ENCODE peak calls at places on chromosomes 5 and 9, in nine cellular contexts. B, O, W, R, F, E, X, A and N are unnamed samples.

GRCh38 chr5:103371046-103371603 is 112.6 kb downstream of the MACIR start:
- DNase-seq in B (no peak), O (no peak), W (no peak), R (no peak), F (no peak), E (no peak), X (no peak), A (no peak), N (no peak)

GRCh38 chr9:138006576-138007233 is 129.1 kb downstream of the CACNA1B start:
- DNase-seq in B (no peak), O (peak; percentile 24), W (no peak), R (no peak), F (no peak), E (peak; percentile 12), X (no peak), A (no peak), N (no peak)

GRCh38 chr5:165560641-165561040 is 2055.2 kb downstream of the MAT2B start:
- DNase-seq in B (no peak), O (no peak), W (no peak), R (no peak), F (no peak), E (no peak), X (no peak), A (no peak), N (no peak)

GRCh38 chr5:143376911-143377838 is 26.3 kb downstream of the NR3C1 start:
- DNase-seq in B (no peak), O (peak; percentile 20), W (peak; percentile 56), R (peak; percentile 32), F (no peak), E (no peak), X (no peak), A (no peak), N (peak; percentile 45)

GRCh38 chr5:64165500-64166200 is at the start of gene RNF180:
- DNase-seq in B (no peak), O (peak; percentile 85), W (peak; percentile 27), R (no peak), F (no peak), E (peak; percentile 69), X (peak; percentile 55), A (no peak), N (peak; percentile 20)

GRCh38 chr5:155735388-155735787 is 591.6 kb upstream of the SGCD start:
- DNase-seq in B (no peak), O (no peak), W (no peak), R (no peak), F (no peak), E (no peak), X (no peak), A (no peak), N (no peak)

GRCh38 chr5:129996896-129997295 is 92.6 kb downstream of the CHSY3 start:
- DNase-seq in B (no peak), O (no peak), W (peak; percentile 72), R (peak; percentile 14), F (no peak), E (no peak), X (no peak), A (no peak), N (peak; percentile 68)

GRCh38 chr9:101018391-101018990 is 10.0 kb upstream of the PLPPR1 start:
- DNase-seq in B (no peak), O (no peak), W (no peak), R (no peak), F (no peak), E (no peak), X (no peak), A (no peak), N (no peak)

GRCh38 chr5:77133061-77133758 is 46.1 kb upstream of the ZBED3 start:
- DNase-seq in B (no peak), O (no peak), W (peak; percentile 99), R (peak; percentile 96), F (no peak), E (peak; percentile 60), X (no peak), A (peak; percentile 83), N (peak; percentile 100)

GRCh38 chr5:81749186-81749561 is 1.7 kb downstream of the SSBP2 start:
- DNase-seq in B (peak; percentile 36), O (no peak), W (peak; percentile 13), R (no peak), F (no peak), E (peak; percentile 23), X (no peak), A (no peak), N (peak; percentile 70)

GRCh38 chr9:91898451-91899433 is 51.3 kb downstream of the ROR2 start:
- DNase-seq in B (no peak), O (peak; percentile 66), W (peak; percentile 93), R (no peak), F (no peak), E (no peak), X (peak; percentile 56), A (no peak), N (peak; percentile 71)

GRCh38 chr5:52846443-52846842 is 58.7 kb downstream of the ITGA1 start:
- DNase-seq in B (no peak), O (no peak), W (peak; percentile 60), R (no peak), F (no peak), E (no peak), X (no peak), A (no peak), N (no peak)

GRCh38 chr9:17436854-17437253 is 142.0 kb upstream of the SH3GL2 start:
- DNase-seq in B (no peak), O (no peak), W (no peak), R (no peak), F (no peak), E (no peak), X (no peak), A (no peak), N (no peak)

GRCh38 chr9:35552376-35552775 is 52.7 kb upstream of the TESK1 start:
- DNase-seq in B (no peak), O (no peak), W (no peak), R (no peak), F (no peak), E (no peak), X (no peak), A (no peak), N (peak; percentile 42)

GRCh38 chr5:77425998-77426659 is 66.0 kb downstream of the WDR41 start:
- DNase-seq in B (no peak), O (no peak), W (no peak), R (no peak), F (no peak), E (no peak), X (no peak), A (no peak), N (peak; percentile 47)

GRCh38 chr5:53739111-53739510 is 178.7 kb downstream of the NDUFS4 start:
- DNase-seq in B (no peak), O (no peak), W (no peak), R (no peak), F (no peak), E (no peak), X (no peak), A (no peak), N (no peak)

GRCh38 chr5:55601209-55601618 is 66.5 kb upstream of the PLPP1 start:
- DNase-seq in B (no peak), O (no peak), W (peak; percentile 88), R (peak; percentile 92), F (peak; percentile 94), E (peak; percentile 66), X (peak; percentile 70), A (peak; percentile 74), N (peak; percentile 94)

GRCh38 chr5:77326142-77326541 is 115.7 kb downstream of the PDE8B start:
- DNase-seq in B (no peak), O (no peak), W (no peak), R (no peak), F (no peak), E (no peak), X (no peak), A (no peak), N (no peak)

GRCh38 chr5:172879434-172879828 is 45.4 kb downstream of the ERGIC1 start:
- DNase-seq in B (no peak), O (no peak), W (no peak), R (no peak), F (no peak), E (no peak), X (no peak), A (no peak), N (no peak)
- H3K4me3 ChIP-seq in B (no peak overlapping the region), O (no peak overlapping the region), W (no peak overlapping the region), R (peak overlapping the region; percentile 6), F (peak overlapping the region; percentile 57), E (no peak overlapping the region), X (no peak overlapping the region), A (no peak overlapping the region), N (no peak overlapping the region)

GRCh38 chr5:141483842-141484241 is 988 bp upstream of the PCDHGC4 start:
- DNase-seq in B (no peak), O (peak; percentile 70), W (no peak), R (no peak), F (no peak), E (no peak), X (no peak), A (no peak), N (no peak)
- H3K4me3 ChIP-seq in B (no peak overlapping the region), O (no peak overlapping the region), W (no peak overlapping the region), R (no peak overlapping the region), F (peak overlapping the region; percentile 64), E (no peak overlapping the region), X (no peak overlapping the region), A (peak overlapping the region; percentile 67), N (no peak overlapping the region)

GRCh38 chr5:92561362-92562006 is 1019.5 kb downstream of the NR2F1-AS1 start:
- DNase-seq in B (no peak), O (no peak), W (no peak), R (no peak), F (no peak), E (no peak), X (no peak), A (no peak), N (peak; percentile 30)
- H3K4me3 ChIP-seq in B (no peak overlapping the region), O (no peak overlapping the region), W (no peak overlapping the region), R (no peak overlapping the region), F (no peak overlapping the region), E (no peak overlapping the region), X (no peak overlapping the region), A (no peak overlapping the region), N (no peak overlapping the region)

GRCh38 chr9:6415266-6415665 is 2.3 kb downstream of the UHRF2 start:
- DNase-seq in B (no peak), O (no peak), W (no peak), R (no peak), F (no peak), E (no peak), X (no peak), A (no peak), N (peak; percentile 16)

GRCh38 chr9:6413365-6414263 is 615 bp downstream of the UHRF2 start:
- DNase-seq in B (peak; percentile 21), O (peak; percentile 68), W (no peak), R (no peak), F (peak; percentile 75), E (peak; percentile 48), X (peak; percentile 68), A (no peak), N (peak; percentile 6)

GRCh38 chr9:6417186-6417585 is 4.2 kb downstream of the UHRF2 start:
- DNase-seq in B (no peak), O (no peak), W (no peak), R (no peak), F (no peak), E (no peak), X (no peak), A (no peak), N (peak; percentile 30)

GRCh38 chr9:6414291-6414690 is 1.3 kb downstream of the UHRF2 start:
- DNase-seq in B (no peak), O (no peak), W (peak; percentile 69), R (no peak), F (no peak), E (no peak), X (no peak), A (no peak), N (peak; percentile 33)

DNA sequence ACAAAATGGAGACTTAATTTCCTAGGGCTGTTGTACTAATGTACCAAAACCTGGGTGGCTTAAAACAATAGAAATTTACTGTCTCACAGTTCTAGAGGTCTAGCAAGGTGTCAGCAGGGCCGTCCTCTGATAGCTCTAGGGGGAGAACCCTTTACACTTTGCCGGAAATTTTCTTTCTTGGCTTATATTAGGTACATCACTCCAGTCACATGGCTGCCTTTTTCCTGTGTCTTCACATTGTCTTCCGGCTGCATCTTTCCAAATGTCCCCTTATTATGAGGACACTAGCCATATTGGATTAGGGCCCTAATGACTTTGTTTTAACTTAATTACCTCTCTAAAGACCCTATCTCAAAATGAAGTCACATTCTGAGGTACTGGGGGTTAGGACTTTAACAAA is 5.8 kb downstream of the UHRF2 start:
- DNase-seq in B (no peak), O (no peak), W (no peak), R (no peak), F (no peak), E (no peak), X (no peak), A (no peak), N (no peak)
- H3K4me3 ChIP-seq in B (no peak overlapping the region), O (no peak overlapping the region), W (no peak overlapping the region), R (no peak overlapping the region), F (no peak overlapping the region), E (no peak overlapping the region), X (no peak overlapping the region), A (no peak overlapping the region), N (no peak overlapping the region)